ENCODE peak calls at places on chromosomes 16 and 17, in five cellular contexts. One of them, this sample, is unnamed.

GRCh38 chr16:27625050-27625697 is 75.2 kb downstream of the KATNIP start:
- DNase-seq in HCT116: no peak
- DNase-seq in K562: no peak
- DNase-seq in H1: no peak
- DNase-seq in GM12878: no peak
- DNase-seq in this sample: peak; percentile 88

GRCh38 chr16:84526794-84527485 is 22.5 kb upstream of the MEAK7 start:
- DNase-seq in HCT116: no peak
- DNase-seq in K562: no peak
- DNase-seq in H1: no peak
- DNase-seq in GM12878: no peak
- DNase-seq in this sample: no peak

GRCh38 chr17:79520134-79520892 is 90.5 kb downstream of the RBFOX3 start:
- DNase-seq in HCT116: no peak
- DNase-seq in K562: no peak
- DNase-seq in H1: no peak
- DNase-seq in GM12878: no peak
- DNase-seq in this sample: no peak

GRCh38 chr16:89981414-89981813 is 32.9 kb downstream of the DEF8 start:
- DNase-seq in HCT116: no peak
- DNase-seq in K562: no peak
- DNase-seq in H1: no peak
- DNase-seq in GM12878: no peak
- DNase-seq in this sample: no peak

GRCh38 chr16:25065899-25066298 is 45.6 kb upstream of the LCMT1 start:
- DNase-seq in HCT116: no peak
- DNase-seq in K562: no peak
- DNase-seq in H1: peak; percentile 52
- DNase-seq in GM12878: no peak
- DNase-seq in this sample: peak; percentile 15

GRCh38 chr16:88505405-88506082 is 52.5 kb downstream of the ZFPM1 start:
- DNase-seq in HCT116: peak; percentile 60
- DNase-seq in K562: no peak
- DNase-seq in H1: peak; percentile 79
- DNase-seq in GM12878: no peak
- DNase-seq in this sample: peak; percentile 79

GRCh38 chr16:85422374-85423185 is 190.5 kb upstream of the GSE1 start:
- DNase-seq in HCT116: no peak
- DNase-seq in K562: no peak
- DNase-seq in H1: peak; percentile 64
- DNase-seq in GM12878: no peak
- DNase-seq in this sample: peak; percentile 92

GRCh38 chr17:28010406-28010805 is 32.1 kb upstream of the NLK start:
- DNase-seq in HCT116: no peak
- DNase-seq in K562: no peak
- DNase-seq in H1: no peak
- DNase-seq in GM12878: no peak
- DNase-seq in this sample: no peak

DNA sequence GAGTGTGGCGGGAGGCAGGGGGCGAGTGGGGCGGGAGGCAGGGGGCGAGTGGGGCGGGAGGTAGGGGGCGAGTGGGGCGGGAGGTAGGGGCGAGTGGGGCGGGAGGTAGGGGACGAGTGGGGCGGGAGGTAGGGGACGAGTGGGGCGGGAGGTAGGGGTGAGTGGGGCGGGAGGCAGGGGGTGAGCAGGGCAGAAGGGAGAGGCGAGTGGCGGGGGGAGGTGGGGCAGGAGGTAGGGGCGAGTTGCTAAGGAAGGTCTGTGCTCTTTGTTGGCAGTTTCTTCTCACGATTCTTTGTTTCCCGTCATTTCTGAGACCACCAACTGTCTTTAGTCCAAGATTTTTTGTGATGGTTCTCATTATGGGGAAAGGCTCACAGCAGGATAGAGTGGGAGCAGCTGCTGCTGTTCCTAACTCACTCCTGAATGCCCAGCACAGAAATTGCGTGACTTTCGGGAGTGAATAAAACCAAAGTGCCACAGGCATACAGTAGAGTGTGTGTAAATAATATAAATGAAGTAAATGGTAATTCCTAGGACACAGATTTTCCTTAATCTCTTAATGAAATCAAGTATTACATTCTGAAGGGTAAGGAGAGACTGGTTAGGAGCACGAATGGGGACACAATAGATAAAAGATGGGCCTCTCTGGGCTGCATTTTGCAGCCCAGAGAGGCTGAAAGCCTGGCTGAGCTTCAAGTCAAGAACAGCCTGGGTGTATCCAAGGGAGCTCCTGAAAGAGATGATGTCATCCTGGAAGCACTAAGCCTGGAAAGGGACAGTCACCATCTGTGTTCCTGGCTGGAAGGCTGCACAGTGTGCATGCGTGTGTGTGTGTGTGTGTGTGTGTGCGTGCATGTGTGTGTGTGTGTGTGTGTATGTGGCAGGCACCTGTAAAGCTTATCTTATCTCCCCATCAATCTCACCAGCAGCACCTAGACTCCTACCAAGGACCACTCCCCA is 44.5 kb downstream of the COG7 start:
- DNase-seq in HCT116: no peak
- DNase-seq in K562: no peak
- DNase-seq in H1: no peak
- DNase-seq in GM12878: no peak
- DNase-seq in this sample: no peak
- TF ChIP-seq SRF in HCT116: no peak
- TF ChIP-seq SRF in K562: no peak
- TF ChIP-seq SRF in H1: no peak
- TF ChIP-seq SRF in GM12878: no peak
- TF ChIP-seq SRF in this sample: no peak

GRCh38 chr16:72962347-72962746 is 85.6 kb downstream of the ZFHX3 start:
- DNase-seq in HCT116: no peak
- DNase-seq in K562: no peak
- DNase-seq in H1: no peak
- DNase-seq in GM12878: no peak
- DNase-seq in this sample: no peak
- TF ChIP-seq ATF3 in HCT116: no peak
- TF ChIP-seq ATF3 in K562: no peak
- TF ChIP-seq ATF3 in H1: no peak
- TF ChIP-seq ATF3 in GM12878: no peak
- TF ChIP-seq ATF3 in this sample: no peak

DNA sequence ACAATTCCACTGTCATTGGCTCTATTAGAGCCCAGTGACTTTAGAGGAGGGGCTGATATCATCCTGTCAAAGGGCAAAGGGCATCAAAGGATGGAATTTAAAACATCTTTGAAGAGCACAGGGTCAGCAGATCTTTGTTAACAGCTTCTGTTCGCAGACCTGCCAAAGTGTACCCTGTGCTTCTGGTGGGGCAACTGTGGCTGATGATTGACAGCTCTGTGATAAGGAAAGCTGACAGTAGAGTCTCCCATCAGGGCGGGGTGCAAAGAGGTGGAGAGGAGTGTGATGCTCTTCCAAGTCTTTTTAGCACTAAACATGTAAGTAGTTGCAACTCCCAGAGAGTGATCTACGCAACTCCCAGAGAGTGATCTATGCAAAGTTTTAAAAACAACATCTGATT is 742.1 kb upstream of the SOX9 start:
- DNase-seq in HCT116: no peak
- DNase-seq in K562: no peak
- DNase-seq in H1: no peak
- DNase-seq in GM12878: no peak
- DNase-seq in this sample: peak; percentile 3
- TF ChIP-seq SRF in HCT116: no peak
- TF ChIP-seq SRF in K562: no peak
- TF ChIP-seq SRF in H1: no peak
- TF ChIP-seq SRF in GM12878: no peak
- TF ChIP-seq SRF in this sample: no peak

DNA sequence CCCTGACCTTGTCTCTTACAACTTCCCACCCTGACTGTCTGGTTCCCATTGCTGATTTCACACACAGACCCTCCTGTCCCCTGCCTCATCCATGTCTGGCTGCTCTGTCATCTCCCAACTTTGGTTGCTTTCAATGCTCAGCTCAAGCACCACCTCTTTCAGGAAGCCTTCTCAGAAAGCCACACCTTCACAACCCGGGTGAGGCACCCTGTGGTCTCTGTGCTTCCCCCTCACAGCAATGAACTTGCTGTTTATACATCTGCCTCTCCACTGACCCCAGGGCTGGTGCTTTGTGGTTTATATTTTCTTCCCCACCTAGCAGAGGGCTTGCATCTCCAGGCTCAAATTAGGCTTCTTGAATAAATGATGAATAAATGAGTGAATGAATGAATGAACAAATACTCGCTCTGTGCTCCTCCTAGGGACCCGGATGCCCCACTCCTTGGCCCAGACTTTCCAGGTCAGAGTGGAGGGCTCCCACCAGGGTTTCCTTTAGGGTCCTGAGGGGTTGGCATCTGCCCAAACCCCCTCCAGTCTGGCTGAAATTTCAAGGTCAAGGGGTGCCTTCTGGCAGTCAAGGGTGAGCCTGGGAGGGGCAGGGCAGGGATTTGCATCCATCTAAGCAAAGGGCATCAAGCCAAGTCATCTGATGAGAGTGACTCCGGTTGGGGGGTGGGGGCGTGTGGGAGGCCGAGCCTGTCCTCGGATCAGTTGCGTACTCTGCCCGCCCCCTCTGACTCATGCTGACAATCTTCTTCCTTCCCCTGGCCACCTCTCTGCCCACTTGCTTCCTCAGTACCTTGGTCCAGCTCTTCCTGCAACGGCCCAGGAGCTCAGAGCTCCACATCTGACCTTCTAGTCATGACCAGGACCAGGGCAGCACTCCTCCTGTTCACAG is at the start of gene ITGAX:
- DNase-seq in HCT116: no peak
- DNase-seq in K562: peak; percentile 79
- DNase-seq in H1: no peak
- DNase-seq in GM12878: peak; percentile 70
- DNase-seq in this sample: no peak
- TF ChIP-seq ATF3 in HCT116: no peak
- TF ChIP-seq ATF3 in K562: peak; percentile 86
- TF ChIP-seq ATF3 in H1: no peak
- TF ChIP-seq ATF3 in GM12878: no peak
- TF ChIP-seq ATF3 in this sample: no peak